ENCODE peak calls at places on chromosomes 11 and 22, in seven cellular contexts. One of them, this sample, is unnamed.

GRCh38 chr11:102287963-102288744 is 29.1 kb upstream of the BIRC3 start:
- DNase-seq in adrenal gland: peak
- DNase-seq in kidney epithelial cell: no peak
- DNase-seq in cardiac fibroblast: peak
- DNase-seq in tibial nerve: peak
- DNase-seq in AG04450: peak
- DNase-seq in esophagus muscularis mucosa: no peak
- DNase-seq in this sample: no peak

GRCh38 chr11:88709567-88709966 is 356.2 kb downstream of the GRM5 start:
- DNase-seq in cardiac fibroblast: no peak
- DNase-seq in AG04450: no peak
- DNase-seq in esophagus muscularis mucosa: no peak
- DNase-seq in tibial nerve: no peak
- DNase-seq in kidney epithelial cell: no peak
- DNase-seq in adrenal gland: no peak
- DNase-seq in this sample: no peak

GRCh38 chr11:87473174-87473573 is 435.4 kb downstream of the TMEM135 start:
- DNase-seq in cardiac fibroblast: no peak
- DNase-seq in tibial nerve: no peak
- DNase-seq in esophagus muscularis mucosa: peak
- DNase-seq in kidney epithelial cell: peak
- DNase-seq in AG04450: peak
- DNase-seq in adrenal gland: no peak
- DNase-seq in this sample: peak

GRCh38 chr11:112355726-112356125 is 95.1 kb upstream of the PLET1 start:
- DNase-seq in adrenal gland: peak
- DNase-seq in AG04450: no peak
- DNase-seq in cardiac fibroblast: peak
- DNase-seq in kidney epithelial cell: no peak
- DNase-seq in tibial nerve: no peak
- DNase-seq in esophagus muscularis mucosa: no peak
- DNase-seq in this sample: no peak

GRCh38 chr11:83613767-83614121 is 327.6 kb upstream of the CCDC90B start:
- DNase-seq in adrenal gland: no peak
- DNase-seq in cardiac fibroblast: no peak
- DNase-seq in kidney epithelial cell: no peak
- DNase-seq in AG04450: no peak
- DNase-seq in esophagus muscularis mucosa: no peak
- DNase-seq in tibial nerve: no peak
- DNase-seq in this sample: no peak

GRCh38 chr22:43446881-43447280 is 35.1 kb downstream of the MPPED1 start:
- DNase-seq in AG04450: no peak
- DNase-seq in cardiac fibroblast: no peak
- DNase-seq in adrenal gland: no peak
- DNase-seq in esophagus muscularis mucosa: no peak
- DNase-seq in kidney epithelial cell: no peak
- DNase-seq in tibial nerve: no peak
- DNase-seq in this sample: no peak

GRCh38 chr22:27962268-27963191 is 43.5 kb upstream of the PITPNB start:
- DNase-seq in adrenal gland: no peak
- DNase-seq in tibial nerve: no peak
- DNase-seq in cardiac fibroblast: peak
- DNase-seq in kidney epithelial cell: no peak
- DNase-seq in AG04450: no peak
- DNase-seq in esophagus muscularis mucosa: no peak
- DNase-seq in this sample: no peak

GRCh38 chr11:86214710-86215109 is 29.8 kb upstream of the EED start:
- DNase-seq in adrenal gland: no peak
- DNase-seq in kidney epithelial cell: no peak
- DNase-seq in cardiac fibroblast: no peak
- DNase-seq in AG04450: no peak
- DNase-seq in esophagus muscularis mucosa: no peak
- DNase-seq in tibial nerve: no peak
- DNase-seq in this sample: no peak

GRCh38 chr22:41833369-41834004 is 582 bp downstream of the SREBF2 start:
- DNase-seq in cardiac fibroblast: no peak
- DNase-seq in tibial nerve: peak
- DNase-seq in esophagus muscularis mucosa: no peak
- DNase-seq in AG04450: no peak
- DNase-seq in kidney epithelial cell: no peak
- DNase-seq in adrenal gland: peak
- DNase-seq in this sample: no peak

GRCh38 chr11:73227571-73228211 is 9.6 kb downstream of the P2RY2 start:
- DNase-seq in adrenal gland: no peak
- DNase-seq in tibial nerve: no peak
- DNase-seq in kidney epithelial cell: no peak
- DNase-seq in esophagus muscularis mucosa: no peak
- DNase-seq in cardiac fibroblast: no peak
- DNase-seq in AG04450: no peak
- DNase-seq in this sample: no peak

GRCh38 chr11:2931771-2932738 is 2.8 kb upstream of the PHLDA2 start:
- DNase-seq in kidney epithelial cell: no peak
- DNase-seq in esophagus muscularis mucosa: no peak
- DNase-seq in AG04450: no peak
- DNase-seq in tibial nerve: no peak
- DNase-seq in cardiac fibroblast: no peak
- DNase-seq in adrenal gland: no peak
- DNase-seq in this sample: no peak

GRCh38 chr11:2934611-2935239 is 5.5 kb upstream of the PHLDA2 start:
- DNase-seq in esophagus muscularis mucosa: no peak
- DNase-seq in AG04450: no peak
- DNase-seq in cardiac fibroblast: no peak
- DNase-seq in kidney epithelial cell: no peak
- DNase-seq in adrenal gland: no peak
- DNase-seq in tibial nerve: no peak
- DNase-seq in this sample: no peak

GRCh38 chr11:2934057-2934550 is 4.9 kb upstream of the PHLDA2 start:
- DNase-seq in AG04450: no peak
- DNase-seq in tibial nerve: no peak
- DNase-seq in adrenal gland: no peak
- DNase-seq in cardiac fibroblast: no peak
- DNase-seq in kidney epithelial cell: no peak
- DNase-seq in esophagus muscularis mucosa: no peak
- DNase-seq in this sample: no peak

GRCh38 chr11:2932850-2933251 is 3.6 kb upstream of the PHLDA2 start:
- DNase-seq in AG04450: no peak
- DNase-seq in cardiac fibroblast: no peak
- DNase-seq in tibial nerve: no peak
- DNase-seq in kidney epithelial cell: no peak
- DNase-seq in esophagus muscularis mucosa: no peak
- DNase-seq in adrenal gland: peak
- DNase-seq in this sample: no peak

DNA sequence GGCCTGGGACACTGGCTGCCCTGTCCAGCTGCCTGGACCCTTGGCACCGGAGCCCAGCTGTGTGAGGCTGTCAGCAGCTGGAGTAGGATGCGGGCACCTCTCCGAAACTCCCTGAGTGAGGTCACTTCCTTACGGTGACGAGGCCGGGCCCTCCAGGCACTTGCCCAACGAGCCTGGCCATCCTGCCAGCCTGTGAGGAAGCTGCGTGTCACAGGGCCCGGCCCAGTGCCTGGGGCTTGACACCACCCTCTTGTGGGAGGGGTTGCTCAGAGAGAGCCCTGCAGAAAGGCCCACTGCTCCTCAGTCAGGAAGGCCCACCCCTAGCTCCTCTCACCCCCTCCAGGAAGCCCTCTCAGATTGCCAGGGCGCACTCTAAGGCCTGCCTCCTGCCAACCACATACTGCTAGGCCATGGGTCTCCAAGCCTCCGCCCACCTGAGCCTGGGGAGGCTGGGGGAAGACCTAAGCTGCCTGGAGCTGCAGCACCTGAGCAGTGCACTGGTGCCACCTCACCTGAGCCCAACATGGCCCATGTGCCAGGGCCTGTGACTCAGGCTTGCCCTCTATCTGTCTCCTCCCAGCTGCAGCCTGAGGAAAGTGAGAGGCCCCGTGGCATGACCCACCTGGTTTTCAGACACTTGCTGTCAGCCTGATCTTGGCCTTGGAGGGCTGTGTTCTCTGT is 4.3 kb upstream of the PHLDA2 start:
- DNase-seq in tibial nerve: no peak
- DNase-seq in cardiac fibroblast: peak
- DNase-seq in esophagus muscularis mucosa: no peak
- DNase-seq in adrenal gland: peak
- DNase-seq in kidney epithelial cell: peak
- DNase-seq in AG04450: peak
- DNase-seq in this sample: no peak
- H3K4me3 ChIP-seq in tibial nerve: no peak
- H3K4me3 ChIP-seq in cardiac fibroblast: no peak
- H3K4me3 ChIP-seq in esophagus muscularis mucosa: no peak
- H3K4me3 ChIP-seq in adrenal gland: no peak
- H3K4me3 ChIP-seq in kidney epithelial cell: no peak
- H3K4me3 ChIP-seq in AG04450: no peak
- H3K4me3 ChIP-seq in this sample: no peak

GRCh38 chr11:110329441-110329840 is 33.0 kb upstream of the RDX start:
- DNase-seq in AG04450: no peak
- DNase-seq in adrenal gland: no peak
- DNase-seq in tibial nerve: no peak
- DNase-seq in cardiac fibroblast: no peak
- DNase-seq in kidney epithelial cell: no peak
- DNase-seq in esophagus muscularis mucosa: no peak
- DNase-seq in this sample: no peak

GRCh38 chr11:110323786-110324185 is 27.4 kb upstream of the RDX start:
- DNase-seq in AG04450: no peak
- DNase-seq in tibial nerve: no peak
- DNase-seq in cardiac fibroblast: no peak
- DNase-seq in esophagus muscularis mucosa: no peak
- DNase-seq in kidney epithelial cell: no peak
- DNase-seq in adrenal gland: no peak
- DNase-seq in this sample: no peak

GRCh38 chr11:110331626-110332025 is 35.2 kb upstream of the RDX start:
- DNase-seq in cardiac fibroblast: no peak
- DNase-seq in adrenal gland: no peak
- DNase-seq in esophagus muscularis mucosa: no peak
- DNase-seq in kidney epithelial cell: no peak
- DNase-seq in tibial nerve: no peak
- DNase-seq in AG04450: no peak
- DNase-seq in this sample: no peak

GRCh38 chr11:110327508-110327907 is 31.1 kb upstream of the RDX start:
- DNase-seq in esophagus muscularis mucosa: no peak
- DNase-seq in kidney epithelial cell: no peak
- DNase-seq in cardiac fibroblast: no peak
- DNase-seq in adrenal gland: no peak
- DNase-seq in AG04450: no peak
- DNase-seq in tibial nerve: no peak
- DNase-seq in this sample: no peak
- H3K4me3 ChIP-seq in esophagus muscularis mucosa: no peak
- H3K4me3 ChIP-seq in kidney epithelial cell: no peak
- H3K4me3 ChIP-seq in cardiac fibroblast: no peak
- H3K4me3 ChIP-seq in adrenal gland: no peak
- H3K4me3 ChIP-seq in AG04450: no peak
- H3K4me3 ChIP-seq in tibial nerve: no peak
- H3K4me3 ChIP-seq in this sample: no peak

GRCh38 chr11:35523861-35524260 is 1.6 kb downstream of the PAMR1 start:
- DNase-seq in AG04450: no peak
- DNase-seq in kidney epithelial cell: no peak
- DNase-seq in cardiac fibroblast: no peak
- DNase-seq in tibial nerve: no peak
- DNase-seq in esophagus muscularis mucosa: no peak
- DNase-seq in adrenal gland: no peak
- DNase-seq in this sample: no peak
- H3K4me3 ChIP-seq in AG04450: peak
- H3K4me3 ChIP-seq in kidney epithelial cell: no peak
- H3K4me3 ChIP-seq in cardiac fibroblast: peak
- H3K4me3 ChIP-seq in tibial nerve: no peak
- H3K4me3 ChIP-seq in esophagus muscularis mucosa: no peak
- H3K4me3 ChIP-seq in adrenal gland: peak
- H3K4me3 ChIP-seq in this sample: peak

GRCh38 chr11:24588075-24588474 is 91.2 kb downstream of the LUZP2 start:
- DNase-seq in esophagus muscularis mucosa: no peak
- DNase-seq in tibial nerve: no peak
- DNase-seq in kidney epithelial cell: peak
- DNase-seq in AG04450: no peak
- DNase-seq in cardiac fibroblast: peak
- DNase-seq in adrenal gland: no peak
- DNase-seq in this sample: no peak
- H3K4me3 ChIP-seq in esophagus muscularis mucosa: no peak
- H3K4me3 ChIP-seq in tibial nerve: no peak
- H3K4me3 ChIP-seq in kidney epithelial cell: no peak
- H3K4me3 ChIP-seq in AG04450: no peak
- H3K4me3 ChIP-seq in cardiac fibroblast: no peak
- H3K4me3 ChIP-seq in adrenal gland: no peak
- H3K4me3 ChIP-seq in this sample: no peak

DNA sequence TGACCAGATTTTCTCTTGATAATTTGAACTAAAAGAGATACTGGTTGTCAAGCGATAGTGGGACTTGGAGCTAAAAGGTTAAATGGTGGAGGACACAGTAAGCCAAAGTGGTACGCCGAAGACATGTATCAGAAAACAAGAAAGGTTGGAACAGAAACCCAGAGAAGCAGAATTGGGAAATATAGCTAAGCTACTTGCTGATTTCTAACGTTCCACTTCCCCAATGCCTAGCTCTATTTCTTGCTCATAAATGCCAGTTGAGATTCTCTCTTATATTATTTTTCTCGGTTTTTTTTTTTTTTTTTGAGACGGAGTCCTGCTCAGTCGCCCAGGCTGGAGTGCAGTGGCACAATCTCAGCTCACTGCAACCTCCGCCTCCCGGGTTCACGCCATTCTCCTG is 12.7 kb downstream of the TMEM41B start:
- DNase-seq in esophagus muscularis mucosa: peak
- DNase-seq in adrenal gland: no peak
- DNase-seq in tibial nerve: no peak
- DNase-seq in cardiac fibroblast: no peak
- DNase-seq in kidney epithelial cell: no peak
- DNase-seq in AG04450: no peak
- DNase-seq in this sample: no peak
- H3K4me3 ChIP-seq in esophagus muscularis mucosa: no peak
- H3K4me3 ChIP-seq in adrenal gland: no peak
- H3K4me3 ChIP-seq in tibial nerve: no peak
- H3K4me3 ChIP-seq in cardiac fibroblast: no peak
- H3K4me3 ChIP-seq in kidney epithelial cell: no peak
- H3K4me3 ChIP-seq in AG04450: no peak
- H3K4me3 ChIP-seq in this sample: no peak

DNA sequence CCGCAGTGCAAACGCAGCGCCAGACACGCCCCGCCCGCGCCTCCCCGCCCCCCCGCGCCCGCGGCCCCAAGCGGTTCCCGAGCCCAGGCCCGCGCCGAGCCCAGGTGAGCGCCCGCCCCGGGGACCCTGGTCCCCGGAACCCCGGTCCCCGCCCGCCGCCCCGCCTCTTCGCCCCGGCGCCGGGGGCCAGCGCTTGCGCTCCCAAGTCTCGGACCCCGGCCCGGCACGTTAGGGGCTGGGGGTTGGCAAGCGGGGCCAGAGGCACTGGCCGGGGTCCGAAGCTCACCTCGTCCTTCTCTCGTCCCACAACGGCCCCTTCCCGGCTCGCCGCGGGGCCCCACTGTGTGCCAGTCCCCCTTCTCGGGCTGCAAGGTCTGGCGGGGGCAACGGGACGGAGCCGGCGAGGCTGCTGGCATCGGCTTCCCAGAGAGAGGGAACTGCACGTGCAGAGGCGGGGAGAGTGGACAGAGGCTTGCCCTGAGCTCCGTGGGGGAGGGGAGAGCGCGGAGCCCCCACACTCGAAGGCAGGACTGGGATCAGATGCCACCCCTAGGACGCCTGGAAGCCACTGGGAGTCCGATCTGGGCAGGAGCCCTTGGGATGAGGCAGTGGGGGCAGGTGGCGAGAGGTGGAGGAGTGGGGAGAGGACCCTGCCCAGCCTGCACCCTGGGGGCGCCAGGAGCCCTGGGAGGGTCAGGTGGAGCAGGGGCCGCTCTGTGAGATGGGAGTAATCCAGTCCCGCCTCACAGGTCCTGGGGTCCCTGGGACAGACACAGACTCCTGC is 1.8 kb upstream of the AIFM3 start:
- DNase-seq in AG04450: no peak
- DNase-seq in adrenal gland: no peak
- DNase-seq in esophagus muscularis mucosa: no peak
- DNase-seq in cardiac fibroblast: no peak
- DNase-seq in kidney epithelial cell: no peak
- DNase-seq in tibial nerve: no peak
- DNase-seq in this sample: no peak
- H3K4me3 ChIP-seq in AG04450: peak
- H3K4me3 ChIP-seq in adrenal gland: peak
- H3K4me3 ChIP-seq in esophagus muscularis mucosa: peak
- H3K4me3 ChIP-seq in cardiac fibroblast: peak
- H3K4me3 ChIP-seq in kidney epithelial cell: peak
- H3K4me3 ChIP-seq in tibial nerve: peak
- H3K4me3 ChIP-seq in this sample: peak

This sample was measured in AG04449.